ENCODE peak calls at places on chromosomes 3 and 15, in four cellular contexts. W is stomach, Y is NB4, H is ovary. D is an unnamed sample.

GRCh38 chr3:143533391-143533790 is 314.9 kb downstream of the SLC9A9 start:
- DNase-seq in W (no peak), Y (no peak), H (no peak), D (no peak)

GRCh38 chr15:67138946-67139855 is 73.8 kb downstream of the SMAD3 start:
- DNase-seq in W (no peak), Y (no peak), H (peak), D (no peak)

GRCh38 chr15:48566669-48567068 is 78.8 kb downstream of the FBN1 start:
- DNase-seq in W (no peak), Y (no peak), H (no peak), D (no peak)

GRCh38 chr3:61584494-61584893 is 23.1 kb downstream of the PTPRG start:
- DNase-seq in W (no peak), Y (no peak), H (no peak), D (no peak)

GRCh38 chr3:195179782-195180489 is 91.0 kb downstream of the XXYLT1 start:
- DNase-seq in W (no peak), Y (peak), H (peak), D (no peak)

GRCh38 chr15:72782993-72783562 is 480 bp downstream of the ADPGK start:
- DNase-seq in W (peak), Y (peak), H (peak), D (peak)

GRCh38 chr15:67823371-67824156 is 1.7 kb upstream of the SKOR1 start:
- DNase-seq in W (no peak), Y (no peak), H (no peak), D (no peak)

GRCh38 chr3:23314981-23315805 is 112.1 kb downstream of the UBE2E2 start:
- DNase-seq in W (no peak), Y (no peak), H (no peak), D (no peak)

GRCh38 chr3:36579746-36580145 is 184.6 kb downstream of the DCLK3 start:
- DNase-seq in W (no peak), Y (no peak), H (no peak), D (no peak)

GRCh38 chr15:38308242-38308641 is 55.6 kb downstream of the SPRED1 start:
- DNase-seq in W (no peak), Y (no peak), H (no peak), D (no peak)

GRCh38 chr3:37963635-37964034 is 27.0 kb upstream of the VILL start:
- DNase-seq in W (no peak), Y (no peak), H (no peak), D (no peak)

GRCh38 chr15:76994001-76994400 is 925 bp upstream of the PSTPIP1 start:
- DNase-seq in W (peak), Y (peak), H (no peak), D (no peak)

GRCh38 chr3:150723946-150724345 is 20.2 kb upstream of the ERICH6 start:
- DNase-seq in W (no peak), Y (no peak), H (no peak), D (no peak)

GRCh38 chr3:141410861-141411771 is 42.8 kb downstream of the ZBTB38 start:
- DNase-seq in W (no peak), Y (no peak), H (no peak), D (no peak)

GRCh38 chr3:178189854-178190253 is 346.4 kb upstream of the KCNMB2 start:
- DNase-seq in W (no peak), Y (no peak), H (no peak), D (no peak)

GRCh38 chr15:31353931-31354330 is 27.3 kb downstream of the KLF13 start:
- DNase-seq in W (no peak), Y (no peak), H (no peak), D (peak)

GRCh38 chr3:72185549-72186484 is 400.9 kb upstream of the PROK2 start:
- DNase-seq in W (no peak), Y (no peak), H (no peak), D (no peak)

GRCh38 chr3:140011611-140012277 is 76.8 kb downstream of the CLSTN2 start:
- DNase-seq in W (no peak), Y (no peak), H (no peak), D (peak)

GRCh38 chr3:94069242-94069813 is 6.5 kb downstream of the NSUN3 start:
- DNase-seq in W (no peak), Y (peak), H (no peak), D (no peak)

GRCh38 chr15:51117270-51117669 is 22.6 kb upstream of the TNFAIP8L3 start:
- DNase-seq in W (no peak), Y (no peak), H (no peak), D (no peak)

GRCh38 chr3:71309342-71309741 is 274.2 kb downstream of the FOXP1 start:
- DNase-seq in W (no peak), Y (peak), H (no peak), D (no peak)

GRCh38 chr3:177431525-177432255 is 234.4 kb upstream of the TBL1XR1 start:
- DNase-seq in W (no peak), Y (no peak), H (no peak), D (no peak)

GRCh38 chr3:32392530-32393302 is 1.1 kb downstream of the CMTM7 start:
- DNase-seq in W (peak), Y (peak), H (peak), D (peak)

GRCh38 chr3:43477600-43477999 is 144.2 kb downstream of the ANO10 start:
- DNase-seq in W (no peak), Y (no peak), H (no peak), D (no peak)

GRCh38 chr3:141373768-141374526 is 5.6 kb downstream of the ZBTB38 start:
- DNase-seq in W (no peak), Y (no peak), H (no peak), D (no peak)

GRCh38 chr15:101288905-101289513 is 6.0 kb downstream of the SNRPA1 start:
- DNase-seq in W (no peak), Y (peak), H (no peak), D (peak)

GRCh38 chr15:80058851-80059785 is at the start of gene ZFAND6:
- DNase-seq in W (peak), Y (peak), H (peak), D (peak)

GRCh38 chr15:101127503-101128076 is 124.3 kb downstream of the CHSY1 start:
- DNase-seq in W (peak), Y (peak), H (peak), D (peak)

GRCh38 chr15:55587321-55588069 is 650 bp downstream of the PYGO1 start:
- DNase-seq in W (no peak), Y (no peak), H (no peak), D (no peak)

GRCh38 chr3:156148345-156148945 is 28.1 kb downstream of the KCNAB1 start:
- DNase-seq in W (no peak), Y (no peak), H (peak), D (no peak)

GRCh38 chr3:163684651-163685050 is 1393.6 kb downstream of the SI start:
- DNase-seq in W (no peak), Y (no peak), H (no peak), D (no peak)

GRCh38 chr3:37171144-37171543 is 3.2 kb downstream of the LRRFIP2 start:
- DNase-seq in W (no peak), Y (peak), H (no peak), D (no peak)

GRCh38 chr15:47289667-47290066 is 427.6 kb upstream of the SEMA6D start:
- DNase-seq in W (no peak), Y (no peak), H (no peak), D (no peak)

GRCh38 chr3:172595648-172596393 is 72.6 kb upstream of the TNFSF10 start:
- DNase-seq in W (peak), Y (peak), H (no peak), D (peak)

GRCh38 chr3:65951836-65952505 is 86.7 kb downstream of the MAGI1 start:
- DNase-seq in W (no peak), Y (peak), H (no peak), D (no peak)

GRCh38 chr3:196931828-196932587 is 10.3 kb downstream of the NCBP2 start:
- DNase-seq in W (no peak), Y (no peak), H (no peak), D (no peak)

DNA sequence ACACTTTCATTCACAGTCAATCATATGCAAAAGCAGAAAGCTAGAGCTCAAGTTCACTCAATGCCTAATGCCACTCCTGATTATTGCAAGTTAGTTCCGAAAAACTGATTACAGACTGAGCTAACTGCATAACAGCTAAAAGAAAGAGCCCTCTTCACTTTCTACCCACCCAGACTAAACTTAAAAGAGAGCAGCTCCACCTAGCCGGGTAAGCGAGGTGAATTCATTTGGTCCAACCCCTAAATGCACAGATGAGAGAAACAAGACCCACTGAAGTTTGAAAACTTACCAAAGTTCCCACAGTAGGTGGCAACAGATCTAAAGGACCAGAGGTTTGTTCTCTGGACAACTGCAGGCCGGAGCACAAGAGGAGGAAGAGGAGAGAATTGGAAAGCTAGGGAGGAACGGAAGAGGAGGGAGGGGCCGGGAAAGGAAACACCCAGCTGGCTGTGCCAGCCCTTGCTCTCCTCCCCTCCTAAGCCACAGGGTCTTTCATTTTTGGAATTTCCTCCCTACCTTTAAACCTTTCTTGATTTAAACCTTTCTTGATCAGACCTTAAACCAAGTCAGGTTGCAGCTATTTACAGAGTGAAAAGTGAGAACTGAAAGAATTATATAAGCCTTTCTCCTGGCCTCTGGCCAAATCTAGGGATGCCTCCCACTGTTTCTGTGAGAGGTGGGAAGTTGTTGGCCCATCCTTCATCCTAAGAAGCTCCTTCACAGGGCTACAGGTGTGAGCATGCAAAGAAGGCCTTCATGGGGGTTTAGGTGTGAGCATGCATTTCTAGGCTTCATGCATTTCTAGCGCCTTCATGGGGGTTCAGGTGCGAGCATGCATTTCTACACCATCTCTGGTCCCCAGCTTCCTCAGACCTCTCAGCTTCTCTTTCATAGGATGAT is 114.7 kb upstream of the LMOD3 start:
- DNase-seq in W (no peak), Y (no peak), H (no peak), D (no peak)
- H3K4me3 ChIP-seq in W (peak), Y (no peak), H (no peak), D (no peak)

DNA sequence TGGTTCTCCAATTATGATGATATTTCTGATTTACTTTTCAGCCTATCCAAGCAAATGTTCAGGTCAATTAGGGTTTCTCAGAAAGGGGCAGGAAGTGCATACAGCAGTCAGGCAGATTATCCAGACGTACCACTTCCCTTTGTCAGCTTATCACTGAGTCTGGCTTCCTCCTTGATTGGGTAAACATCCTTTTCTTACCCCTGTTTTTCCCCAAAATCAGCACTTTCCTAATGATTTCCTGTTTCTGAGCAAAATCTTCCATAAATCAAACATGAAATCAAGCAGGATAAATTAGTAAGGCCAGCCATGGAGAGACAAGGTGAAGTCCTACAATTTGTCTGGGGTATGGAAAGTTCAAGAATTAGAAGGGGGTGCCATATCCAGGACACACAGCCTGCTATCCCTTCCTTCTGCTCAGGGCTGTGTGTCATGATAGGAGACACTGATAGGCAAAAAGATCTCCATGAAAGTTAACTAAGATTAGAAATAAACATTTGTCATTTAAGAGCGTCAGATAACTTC is 29.0 kb downstream of the ADIPOQ start:
- DNase-seq in W (no peak), Y (peak), H (no peak), D (no peak)
- TF ChIP-seq POLR2A in W (no peak), Y (no peak), H (no peak), D (no peak)

DNA sequence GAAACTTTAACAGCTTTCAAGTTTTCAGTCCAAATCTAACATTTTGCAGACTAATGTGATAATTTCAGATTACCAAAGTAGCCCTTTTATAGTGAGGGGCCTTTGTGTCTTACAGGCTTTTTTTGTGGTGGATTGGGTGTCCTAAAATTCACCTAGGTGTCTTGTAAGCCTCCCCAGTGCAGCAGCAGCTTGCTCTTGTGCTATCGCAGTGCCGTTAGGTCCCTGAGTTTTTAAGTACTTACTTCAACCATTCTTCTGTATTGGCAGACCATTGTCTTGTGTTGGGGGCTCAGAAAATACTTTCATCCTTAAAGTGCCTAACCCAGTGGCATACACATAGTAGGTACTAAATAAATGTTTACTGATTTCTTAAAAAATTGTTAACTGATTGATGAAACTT is 2.1 kb downstream of the PDE8A start:
- DNase-seq in W (no peak), Y (no peak), H (no peak), D (no peak)
- H3K4me3 ChIP-seq in W (peak), Y (peak), H (no peak), D (no peak)

GRCh38 chr15:99511865-99512632 is 53.7 kb upstream of the MEF2A start:
- DNase-seq in W (no peak), Y (peak), H (no peak), D (peak)
- TF ChIP-seq POLR2A in W (no peak), Y (no peak), H (no peak), D (no peak)

DNA sequence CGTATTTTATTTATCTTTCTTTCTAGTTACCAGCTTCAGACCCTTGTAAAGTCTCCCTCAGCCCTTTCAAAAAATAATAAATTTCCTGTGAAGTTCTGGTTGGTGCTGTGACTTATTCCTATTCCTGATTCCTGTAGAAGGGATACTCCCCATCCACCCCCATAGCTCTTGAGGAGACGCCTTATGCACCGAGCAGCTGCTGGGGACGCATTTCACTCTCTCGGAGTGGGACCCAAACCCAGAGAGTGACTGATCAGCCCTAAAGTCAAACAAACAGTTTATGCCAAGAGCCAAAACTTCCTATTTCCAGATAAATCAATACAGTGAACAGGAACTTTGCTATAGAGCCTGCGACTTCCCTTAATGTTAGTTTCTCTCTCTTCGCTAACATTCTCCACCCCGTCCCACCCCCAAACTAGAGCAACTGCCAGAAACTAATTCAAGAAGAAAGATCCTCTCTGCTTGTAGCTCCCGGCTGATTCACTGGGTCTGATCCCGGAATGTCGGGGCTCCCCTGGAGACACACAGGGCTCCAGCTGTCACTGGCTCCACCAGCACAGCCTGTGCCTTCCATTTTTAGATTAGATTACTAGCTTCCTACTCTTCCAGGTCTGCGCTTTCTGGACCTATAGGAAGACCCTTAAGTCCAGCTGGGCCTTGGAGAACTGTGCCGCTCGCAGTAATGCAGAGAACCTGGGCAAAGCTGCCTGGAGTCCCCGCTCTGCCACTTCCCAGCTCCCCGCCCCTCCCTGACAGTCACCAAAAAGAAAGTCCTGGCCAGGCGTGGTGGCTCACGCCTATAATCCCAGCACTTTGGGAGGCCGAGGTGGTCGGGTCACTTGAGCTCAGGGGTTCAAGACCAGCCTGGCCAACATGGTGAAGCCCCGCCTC is 45.2 kb downstream of the KLHL25 start:
- DNase-seq in W (peak), Y (no peak), H (no peak), D (no peak)
- H3K4me3 ChIP-seq in W (peak), Y (peak), H (peak), D (no peak)

DNA sequence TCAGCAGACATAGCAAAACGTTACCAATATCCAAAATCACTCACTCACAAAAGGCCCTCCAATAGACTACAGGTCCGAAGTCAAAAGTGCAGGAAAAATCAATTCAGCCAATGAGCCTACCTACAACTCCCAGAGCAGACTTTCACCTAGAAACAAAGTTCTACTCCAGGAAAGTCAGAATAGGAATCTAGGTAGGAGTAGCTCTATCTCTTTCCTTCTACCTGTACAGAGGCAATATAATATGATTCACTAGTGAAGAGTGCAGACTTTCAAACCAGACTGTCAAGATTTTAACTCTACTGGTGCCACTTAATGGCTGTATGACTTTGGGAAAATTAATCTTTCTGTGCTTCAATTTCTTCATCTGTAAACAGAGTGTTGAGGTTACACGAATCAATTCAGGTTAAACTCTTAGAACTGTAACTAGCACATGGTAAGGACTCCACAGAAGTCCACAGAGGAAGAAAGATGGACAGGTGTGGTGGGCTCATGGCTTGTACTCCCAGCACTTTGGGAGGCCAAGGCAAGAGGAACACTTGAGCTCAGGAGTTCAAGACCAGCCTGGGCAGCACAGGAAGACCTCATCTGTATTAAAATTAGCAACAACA is 9.4 kb downstream of the DCUN1D1 start:
- DNase-seq in W (no peak), Y (no peak), H (no peak), D (no peak)
- TF ChIP-seq POLR2A in W (no peak), Y (no peak), H (no peak), D (no peak)

GRCh38 chr3:11847607-11848006 is 922 bp upstream of the TAMM41 start:
- DNase-seq in W (no peak), Y (no peak), H (no peak), D (no peak)

GRCh38 chr3:11846281-11847034 is at the start of gene TAMM41:
- DNase-seq in W (peak), Y (peak), H (peak), D (peak)

GRCh38 chr3:11847035-11847394 is 330 bp upstream of the TAMM41 start:
- DNase-seq in W (no peak), Y (no peak), H (no peak), D (no peak)

GRCh38 chr3:11844891-11845290 is 1.8 kb downstream of the TAMM41 start:
- DNase-seq in W (no peak), Y (no peak), H (no peak), D (no peak)

DNA sequence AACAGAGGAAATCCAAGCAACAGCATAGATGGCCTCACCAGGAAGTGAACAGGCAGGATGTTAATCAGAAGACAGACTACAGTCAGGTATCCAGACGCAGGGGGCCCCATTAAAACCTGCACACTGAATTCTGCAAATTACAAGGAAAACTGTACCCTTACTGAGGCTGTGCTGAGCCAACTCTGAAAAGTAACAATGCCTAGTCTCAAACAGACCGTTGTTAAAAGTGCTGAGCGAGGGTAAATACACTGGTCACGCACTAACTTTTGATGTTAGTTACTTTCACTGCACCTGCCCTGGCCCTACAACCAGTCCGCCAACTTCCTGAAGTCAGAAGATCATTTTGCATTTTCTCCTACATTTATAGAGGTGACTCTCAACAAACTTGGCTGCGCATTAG is 1.0 kb downstream of the TAMM41 start:
- DNase-seq in W (no peak), Y (peak), H (no peak), D (no peak)
- H3K4me3 ChIP-seq in W (peak), Y (peak), H (peak), D (peak)